ENCODE peak calls at places on chromosomes 6 and 20, in eight cellular contexts. M is ovary, I is A549, L is transverse colon, G is sigmoid colon, X is stomach, B is esophagus muscularis mucosa, T is upper lobe of left lung. Z is an unnamed sample. For H3K4me1, the result is how much of the 10 kb centered on the place peaks cover.

GRCh38 chr6:31946370-31946885 is 533 bp downstream of the CFB start:
- DNase-seq in L (no peak), X (no peak), T (no peak), M (no peak), I (no peak), G (no peak), B (no peak), Z (no peak)

GRCh38 chr6:42555477-42556457 is 8.1 kb upstream of the UBR2 start:
- DNase-seq in I (no peak), T (no peak), L (peak), G (no peak), X (no peak), M (no peak), B (no peak), Z (no peak)

GRCh38 chr20:57214948-57215347 is 51.5 kb downstream of the BMP7 start:
- DNase-seq in G (no peak), I (no peak), X (no peak), M (no peak), L (no peak), T (no peak), B (no peak), Z (no peak)

GRCh38 chr20:34242879-34243278 is 1.7 kb downstream of the ASIP start:
- DNase-seq in I (no peak), T (no peak), B (no peak), G (no peak), X (no peak), M (no peak), L (no peak), Z (no peak)

GRCh38 chr6:35829306-35829705 is 24.2 kb downstream of the LHFPL5 start:
- DNase-seq in B (no peak), G (no peak), I (no peak), M (no peak), T (no peak), X (no peak), L (no peak), Z (no peak)

GRCh38 chr6:56246941-56247653 is at the start of gene COL21A1:
- DNase-seq in T (peak), I (peak), B (no peak), L (peak), X (no peak), M (peak), G (peak), Z (no peak)

GRCh38 chr20:58705525-58705924 is 12.9 kb downstream of the NPEPL1 start:
- DNase-seq in I (no peak), L (no peak), G (peak), M (no peak), X (no peak), T (no peak), B (peak), Z (no peak)

GRCh38 chr6:122712864-122713612 is 66.5 kb upstream of the FABP7 start:
- DNase-seq in M (no peak), T (no peak), X (no peak), B (no peak), I (no peak), L (no peak), G (no peak), Z (no peak)

GRCh38 chr6:107315116-107315515 is 144.2 kb downstream of the PDSS2 start:
- DNase-seq in M (no peak), G (no peak), X (no peak), T (no peak), I (no peak), L (no peak), B (no peak), Z (no peak)

GRCh38 chr6:134853111-134854055 is 96.5 kb downstream of the ALDH8A1 start:
- DNase-seq in B (no peak), X (no peak), M (no peak), I (no peak), L (peak), G (no peak), T (no peak), Z (no peak)

GRCh38 chr20:1300083-1300840 is 28.7 kb downstream of the SDCBP2 start:
- DNase-seq in M (no peak), B (no peak), G (peak), T (peak), X (no peak), L (no peak), I (no peak), Z (no peak)

GRCh38 chr6:31888281-31889258 is 8.9 kb downstream of the EHMT2 start:
- DNase-seq in B (no peak), L (peak), I (no peak), T (no peak), X (peak), M (no peak), G (no peak), Z (no peak)

GRCh38 chr6:88867841-88868558 is 95.4 kb downstream of the RNGTT start:
- DNase-seq in L (no peak), M (no peak), T (no peak), I (peak), B (no peak), X (no peak), G (no peak), Z (no peak)

GRCh38 chr6:7996538-7997225 is 67.5 kb downstream of the BLOC1S5 start:
- DNase-seq in L (no peak), B (no peak), I (no peak), X (no peak), M (no peak), T (peak), G (peak), Z (no peak)

GRCh38 chr6:168097221-168097620 is 18.2 kb upstream of the FRMD1 start:
- DNase-seq in L (no peak), X (no peak), I (no peak), G (no peak), T (peak), B (no peak), M (no peak), Z (no peak)

GRCh38 chr6:9878535-9878934 is 536.3 kb downstream of the TFAP2A start:
- DNase-seq in X (no peak), B (no peak), I (no peak), M (no peak), L (no peak), T (no peak), G (no peak), Z (no peak)

GRCh38 chr6:82984720-82985119 is 80.9 kb downstream of the UBE3D start:
- DNase-seq in L (no peak), I (no peak), X (no peak), M (no peak), T (no peak), G (no peak), B (no peak), Z (no peak)

GRCh38 chr6:106488494-106489369 is 128.2 kb downstream of the CRYBG1 start:
- DNase-seq in X (no peak), T (no peak), I (no peak), G (no peak), B (no peak), L (no peak), M (no peak), Z (no peak)

GRCh38 chr20:59611286-59611685 is 6.9 kb downstream of the PHACTR3 start:
- DNase-seq in B (no peak), G (no peak), L (no peak), M (no peak), X (no peak), T (peak), I (no peak), Z (no peak)

GRCh38 chr6:30813623-30814136 is 69.3 kb upstream of the IER3 start:
- DNase-seq in T (no peak), G (no peak), I (no peak), L (peak), M (no peak), X (no peak), B (no peak), Z (no peak)
- H3K4me1 ChIP-seq in T (under half), G (under half), I (half or more), L (under half), M (under half), X (under half), B (under half), Z (under half)

GRCh38 chr20:61940976-61941720 is 124.5 kb downstream of the TAF4 start:
- DNase-seq in L (no peak), T (no peak), M (no peak), X (no peak), G (peak), B (no peak), I (no peak), Z (peak)

GRCh38 chr20:61939691-61940360 is 125.9 kb downstream of the TAF4 start:
- DNase-seq in I (no peak), X (no peak), M (no peak), L (no peak), B (no peak), G (no peak), T (no peak), Z (no peak)

GRCh38 chr20:61938839-61939690 is 126.6 kb downstream of the TAF4 start:
- DNase-seq in M (no peak), L (no peak), T (peak), I (no peak), X (no peak), G (peak), B (no peak), Z (no peak)

GRCh38 chr20:61941721-61942405 is 123.8 kb downstream of the TAF4 start:
- DNase-seq in I (no peak), T (peak), L (no peak), M (no peak), X (no peak), G (peak), B (no peak), Z (no peak)

GRCh38 chr20:61940491-61940890 is 125.2 kb downstream of the TAF4 start:
- DNase-seq in L (no peak), B (no peak), I (no peak), M (no peak), G (no peak), X (no peak), T (peak), Z (no peak)
- TF ChIP-seq EP300 in L (no peak), B (no peak), I (no peak), M (no peak), G (no peak), X (no peak), T (no peak), Z (no peak)

GRCh38 chr6:154319231-154319858 is 37.3 kb downstream of the IPCEF1 start:
- DNase-seq in T (no peak), M (no peak), X (no peak), L (no peak), I (no peak), B (no peak), G (no peak), Z (no peak)
- H3K27ac ChIP-seq in T (no peak), M (peak), X (no peak), L (no peak), I (no peak), B (no peak), G (no peak), Z (peak)

GRCh38 chr20:48770700-48771099 is 57.1 kb downstream of the PREX1 start:
- DNase-seq in B (no peak), I (no peak), T (no peak), M (no peak), L (no peak), X (no peak), G (no peak), Z (no peak)

GRCh38 chr20:48769111-48769879 is 58.5 kb downstream of the PREX1 start:
- DNase-seq in B (no peak), I (no peak), M (no peak), L (no peak), G (no peak), T (no peak), X (peak), Z (no peak)

GRCh38 chr20:48766205-48766604 is 61.6 kb downstream of the PREX1 start:
- DNase-seq in I (no peak), G (no peak), X (no peak), M (no peak), L (no peak), T (no peak), B (no peak), Z (no peak)

GRCh38 chr20:48765359-48765758 is 62.4 kb downstream of the PREX1 start:
- DNase-seq in T (no peak), L (no peak), X (no peak), B (no peak), I (no peak), M (no peak), G (no peak), Z (no peak)

GRCh38 chr20:48767269-48767960 is 60.4 kb downstream of the PREX1 start:
- DNase-seq in M (no peak), L (no peak), B (no peak), T (no peak), G (no peak), X (no peak), I (no peak), Z (no peak)
- H3K4me1 ChIP-seq in M (under half), L (under half), B (under half), T (half or more), G (under half), X (under half), I (under half), Z (under half)

DNA sequence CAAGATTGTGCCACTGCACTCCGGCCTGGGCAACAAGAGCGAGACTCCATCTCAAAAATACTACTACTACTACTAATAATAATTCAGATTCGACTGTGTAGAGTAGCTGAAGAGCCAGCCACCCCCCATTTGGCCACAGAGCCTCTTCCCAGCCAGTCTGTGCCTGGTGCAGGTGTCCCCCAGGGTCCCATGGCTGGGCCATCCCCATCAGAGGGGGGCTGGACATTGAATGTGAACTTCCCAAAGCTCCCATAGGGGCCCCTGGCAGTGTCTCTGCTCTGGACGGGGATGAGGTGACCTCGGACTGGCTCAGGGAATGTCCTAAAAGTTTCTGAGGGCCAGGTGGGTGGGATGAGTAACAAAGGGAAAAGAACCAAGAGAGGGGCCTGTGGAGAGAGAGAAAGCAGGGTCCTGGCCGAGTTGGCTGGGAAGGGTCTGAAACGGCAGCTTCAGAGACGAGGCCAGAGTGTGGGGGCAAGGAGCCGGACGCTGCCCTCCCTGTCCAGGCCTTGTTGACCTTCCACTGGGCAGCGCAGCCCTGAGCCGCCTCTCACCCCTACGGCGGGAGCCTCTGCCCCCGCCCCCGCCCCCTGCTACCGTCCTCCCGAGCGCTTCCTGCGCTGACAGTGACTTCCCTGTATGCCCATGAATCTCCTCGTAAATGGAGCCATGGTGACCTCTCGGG is 24.9 kb upstream of the PCMTD2 start:
- DNase-seq in M (no peak), L (no peak), B (no peak), X (no peak), I (no peak), T (no peak), G (no peak), Z (no peak)
- TF ChIP-seq EP300 in M (no peak), L (no peak), B (no peak), X (no peak), I (no peak), T (no peak), G (no peak), Z (no peak)

Z was measured in tibial nerve.